ENCODE peak calls at places on chromosome 22, in eight cellular contexts. L, A, O, P, M, H, Q and R are unnamed samples.

GRCh38 chr22:29380032-29380781 is 8.2 kb downstream of the AP1B1 start:
- DNase-seq in L (no peak), A (no peak), O (no peak), P (no peak), M (no peak), H (no peak), Q (no peak), R (no peak)

GRCh38 chr22:26756675-26757293 is 99.4 kb downstream of the MIAT start:
- DNase-seq in L (no peak), A (peak; percentile 8), O (peak; percentile 70), P (peak; percentile 71), M (peak; percentile 54), H (no peak), Q (peak; percentile 79), R (peak; percentile 50)

GRCh38 chr22:20000246-20001081 is 16.2 kb downstream of the ARVCF start:
- DNase-seq in L (no peak), A (no peak), O (no peak), P (no peak), M (no peak), H (no peak), Q (no peak), R (no peak)

GRCh38 chr22:20080776-20081654 is 974 bp downstream of the DGCR8 start:
- DNase-seq in L (no peak), A (no peak), O (peak; percentile 76), P (peak; percentile 54), M (peak; percentile 47), H (peak; percentile 5), Q (peak; percentile 54), R (peak; percentile 36)

GRCh38 chr22:37681001-37681424 is 5.1 kb upstream of the NOL12 start:
- DNase-seq in L (no peak), A (no peak), O (no peak), P (no peak), M (no peak), H (no peak), Q (no peak), R (no peak)

GRCh38 chr22:46386312-46386711 is 50.8 kb downstream of the TRMU start:
- DNase-seq in L (no peak), A (no peak), O (no peak), P (no peak), M (no peak), H (no peak), Q (no peak), R (no peak)

GRCh38 chr22:28015056-28015445 is 96.0 kb upstream of the PITPNB start:
- DNase-seq in L (no peak), A (no peak), O (no peak), P (no peak), M (no peak), H (no peak), Q (peak; percentile 28), R (no peak)

GRCh38 chr22:26580240-26580962 is 9.5 kb downstream of the TPST2 start:
- DNase-seq in L (no peak), A (no peak), O (no peak), P (no peak), M (no peak), H (no peak), Q (no peak), R (no peak)

GRCh38 chr22:47549741-47550340 is 787.4 kb downstream of the TBC1D22A start:
- DNase-seq in L (no peak), A (no peak), O (no peak), P (no peak), M (no peak), H (no peak), Q (no peak), R (no peak)

GRCh38 chr22:45077826-45078334 is 68.1 kb upstream of the PHF21B start:
- DNase-seq in L (no peak), A (no peak), O (no peak), P (no peak), M (no peak), H (no peak), Q (no peak), R (no peak)

GRCh38 chr22:45164217-45165123 is 745 bp downstream of the NUP50 start:
- DNase-seq in L (no peak), A (no peak), O (peak; percentile 48), P (peak; percentile 30), M (peak; percentile 41), H (peak; percentile 15), Q (peak; percentile 60), R (no peak)

GRCh38 chr22:22882033-22882717 is 5.4 kb upstream of the IGLL5 start:
- DNase-seq in L (no peak), A (no peak), O (peak; percentile 81), P (no peak), M (no peak), H (no peak), Q (no peak), R (peak; percentile 12)

GRCh38 chr22:37044634-37045625 is 6.6 kb upstream of the KCTD17 start:
- DNase-seq in L (no peak), A (no peak), O (no peak), P (no peak), M (no peak), H (no peak), Q (no peak), R (no peak)

GRCh38 chr22:29269230-29269604 is 1.1 kb downstream of the EWSR1 start:
- DNase-seq in L (no peak), A (no peak), O (no peak), P (no peak), M (no peak), H (no peak), Q (no peak), R (no peak)

GRCh38 chr22:47395481-47395880 is 633.0 kb downstream of the TBC1D22A start:
- DNase-seq in L (no peak), A (no peak), O (no peak), P (peak; percentile 4), M (no peak), H (peak; percentile 25), Q (no peak), R (no peak)

GRCh38 chr22:37197451-37198289 is 9.6 kb upstream of the C1QTNF6 start:
- DNase-seq in L (no peak), A (peak; percentile 92), O (no peak), P (peak; percentile 97), M (peak; percentile 58), H (peak; percentile 91), Q (peak; percentile 78), R (peak; percentile 65)

GRCh38 chr22:21642584-21643448 is 714 bp downstream of the SDF2L1 start:
- DNase-seq in L (no peak), A (no peak), O (peak; percentile 96), P (peak; percentile 51), M (peak; percentile 65), H (peak; percentile 51), Q (no peak), R (no peak)

GRCh38 chr22:45019861-45020655 is 10.3 kb upstream of the PHF21B start:
- DNase-seq in L (no peak), A (no peak), O (no peak), P (no peak), M (no peak), H (no peak), Q (no peak), R (no peak)

GRCh38 chr22:46673677-46674236 is 53.6 kb downstream of the GRAMD4 start:
- DNase-seq in L (no peak), A (no peak), O (no peak), P (no peak), M (no peak), H (no peak), Q (no peak), R (no peak)

GRCh38 chr22:49351761-49352221 is 475.9 kb downstream of the BRD1 start:
- DNase-seq in L (no peak), A (no peak), O (no peak), P (no peak), M (no peak), H (no peak), Q (no peak), R (no peak)

GRCh38 chr22:46453006-46453828 is 84.2 kb downstream of the CELSR1 start:
- DNase-seq in L (no peak), A (no peak), O (no peak), P (no peak), M (peak; percentile 20), H (no peak), Q (no peak), R (no peak)

GRCh38 chr22:18119409-18120110 is 9.0 kb downstream of the TUBA8 start:
- DNase-seq in L (no peak), A (no peak), O (no peak), P (no peak), M (no peak), H (no peak), Q (no peak), R (no peak)

GRCh38 chr22:23070418-23071162 is at the start of gene GNAZ:
- DNase-seq in L (no peak), A (no peak), O (no peak), P (peak; percentile 45), M (peak; percentile 26), H (no peak), Q (peak; percentile 63), R (peak; percentile 40)

DNA sequence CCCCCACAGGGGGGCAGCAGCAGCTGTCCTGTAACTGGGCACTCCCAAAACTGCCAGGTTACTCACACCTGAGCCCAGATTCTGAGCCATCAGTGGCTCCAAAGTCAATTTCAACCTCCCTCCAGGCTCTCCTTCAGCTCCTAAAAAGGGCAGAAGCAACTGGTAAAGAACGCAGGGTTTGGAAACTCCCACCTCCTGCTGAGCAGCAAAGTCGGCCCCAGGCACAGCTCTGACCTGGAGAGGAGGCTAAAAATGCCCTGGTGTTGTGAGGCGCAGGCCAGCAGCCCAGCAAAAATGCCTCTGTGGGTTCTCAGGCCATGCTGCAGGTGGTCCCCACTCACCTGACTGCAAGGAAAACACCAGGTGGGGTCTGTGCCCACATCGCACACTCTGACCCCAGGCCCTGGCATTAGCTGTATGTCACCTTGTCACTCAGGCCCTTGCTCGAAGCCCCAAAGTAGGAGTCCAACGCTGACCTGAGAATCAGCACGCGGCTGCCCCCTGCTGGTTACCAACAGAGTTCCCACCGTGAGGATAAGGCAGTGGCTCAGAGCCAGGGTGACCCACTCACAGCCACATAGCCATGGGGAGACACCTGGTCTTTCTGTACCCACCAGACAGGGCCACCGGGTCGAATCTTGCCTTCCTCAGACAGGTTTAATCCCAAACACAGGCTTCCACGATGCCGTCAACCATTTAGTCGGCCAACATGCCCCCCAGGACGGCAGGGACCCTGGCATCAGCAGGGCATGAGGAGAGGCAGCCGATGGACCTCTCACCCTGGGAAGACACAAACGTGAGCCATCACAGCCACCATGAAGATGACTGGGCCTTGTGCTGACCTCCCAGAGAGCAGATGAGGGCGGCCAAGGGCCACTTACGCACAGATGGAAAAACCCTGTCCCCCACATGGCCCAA is 11.1 kb downstream of the POLR3H start:
- DNase-seq in L (no peak), A (no peak), O (peak; percentile 60), P (peak; percentile 82), M (peak; percentile 79), H (peak; percentile 47), Q (peak; percentile 85), R (no peak)
- TF ChIP-seq POLR2A in L (no peak), A (no peak), O (no peak), P (no peak), M (no peak), H (no peak), Q (no peak), R (no peak)

GRCh38 chr22:41094036-41094435 is 1.6 kb downstream of the EP300 start:
- DNase-seq in L (no peak), A (no peak), O (peak; percentile 14), P (no peak), M (no peak), H (no peak), Q (no peak), R (peak; percentile 19)
- TF ChIP-seq POLR2A in L (no peak), A (no peak), O (no peak), P (no peak), M (no peak), H (no peak), Q (no peak), R (no peak)

GRCh38 chr22:35299717-35300497 is at the start of gene TOM1:
- DNase-seq in L (peak; percentile 97), A (peak; percentile 98), O (peak; percentile 96), P (peak; percentile 98), M (peak; percentile 98), H (peak; percentile 94), Q (peak; percentile 97), R (peak; percentile 82)
- TF ChIP-seq POLR2A in L (no peak), A (no peak), O (peak; percentile 73), P (peak; percentile 97), M (peak; percentile 81), H (peak; percentile 43), Q (peak; percentile 85), R (peak; percentile 51)

GRCh38 chr22:30423959-30424380 is 1.6 kb upstream of the MTFP1 start:
- DNase-seq in L (peak; percentile 99), A (peak; percentile 99), O (peak; percentile 96), P (peak; percentile 100), M (peak; percentile 98), H (peak; percentile 95), Q (peak; percentile 99), R (peak; percentile 72)
- TF ChIP-seq POLR2A in L (no peak), A (no peak), O (peak; percentile 29), P (peak; percentile 72), M (peak; percentile 78), H (peak; percentile 37), Q (peak; percentile 22), R (peak; percentile 27)